ENCODE peak calls at places on chromosomes 12 and 14, in eight cellular contexts. T is HCT116; J is cardiac fibroblast; O is fibroblast of lung; Y is GM12865; S is uterus; P is suprapubic skin; N is CD8-positive, alpha-beta T cell. C is an unnamed sample.

GRCh38 chr12:124827588-124828184 is 36.0 kb downstream of the SCARB1 start:
- DNase-seq in T (no peak), J (no peak), O (no peak), Y (peak), S (no peak), P (no peak), N (no peak), C (no peak)

GRCh38 chr14:96275182-96276112 is 19.4 kb downstream of the BDKRB1 start:
- DNase-seq in T (peak), J (peak), O (peak), Y (peak), S (peak), P (peak), N (peak), C (peak)

GRCh38 chr12:661720-662486 is 1.3 kb downstream of the NINJ2 start:
- DNase-seq in T (no peak), J (no peak), O (no peak), Y (no peak), S (peak), P (no peak), N (no peak), C (no peak)

GRCh38 chr14:34710744-34711143 is 3.6 kb downstream of the CFL2 start:
- DNase-seq in T (no peak), J (peak), O (peak), Y (no peak), S (no peak), P (no peak), N (no peak), C (peak)

GRCh38 chr12:51056242-51056641 is 8.1 kb downstream of the LETMD1 start:
- DNase-seq in T (no peak), J (peak), O (peak), Y (no peak), S (peak), P (no peak), N (no peak), C (peak)

GRCh38 chr12:56801661-56802622 is 38.8 kb downstream of the HSD17B6 start:
- DNase-seq in T (no peak), J (no peak), O (no peak), Y (no peak), S (no peak), P (no peak), N (no peak), C (no peak)

GRCh38 chr14:79629891-79630560 is 581.3 kb downstream of the DIO2 start:
- DNase-seq in T (no peak), J (no peak), O (no peak), Y (no peak), S (no peak), P (no peak), N (no peak), C (peak)

GRCh38 chr14:36652542-36653201 is 9.0 kb upstream of the PAX9 start:
- DNase-seq in T (no peak), J (no peak), O (no peak), Y (no peak), S (no peak), P (no peak), N (no peak), C (no peak)

GRCh38 chr12:30203981-30204380 is 420.2 kb upstream of the TMTC1 start:
- DNase-seq in T (no peak), J (no peak), O (no peak), Y (no peak), S (no peak), P (no peak), N (no peak), C (no peak)

GRCh38 chr12:109723311-109723791 is 9.7 kb downstream of the FAM222A start:
- DNase-seq in T (no peak), J (no peak), O (no peak), Y (no peak), S (peak), P (no peak), N (no peak), C (no peak)

GRCh38 chr12:27331299-27331926 is 1.2 kb upstream of the BMAL2 start:
- DNase-seq in T (peak), J (peak), O (peak), Y (peak), S (no peak), P (no peak), N (no peak), C (peak)

GRCh38 chr14:24678801-24679247 is 44.8 kb upstream of the GZMB start:
- DNase-seq in T (peak), J (peak), O (peak), Y (peak), S (peak), P (peak), N (peak), C (peak)

GRCh38 chr14:80638620-80639215 is 302.8 kb downstream of the CEP128 start:
- DNase-seq in T (peak), J (peak), O (peak), Y (no peak), S (no peak), P (no peak), N (no peak), C (peak)

GRCh38 chr12:47718531-47718930 is 6.8 kb downstream of the ENDOU start:
- DNase-seq in T (no peak), J (no peak), O (no peak), Y (no peak), S (no peak), P (no peak), N (no peak), C (no peak)

GRCh38 chr12:99706736-99707473 is 59.4 kb downstream of the GARIN6 start:
- DNase-seq in T (no peak), J (no peak), O (no peak), Y (no peak), S (no peak), P (no peak), N (no peak), C (no peak)

GRCh38 chr12:18799561-18799960 is 61.6 kb downstream of the CAPZA3 start:
- DNase-seq in T (no peak), J (peak), O (peak), Y (no peak), S (no peak), P (no peak), N (no peak), C (peak)

GRCh38 chr12:47021298-47021697 is 58.1 kb upstream of the PCED1B start:
- DNase-seq in T (peak), J (peak), O (peak), Y (peak), S (no peak), P (no peak), N (no peak), C (peak)

GRCh38 chr14:104436047-104436531 is 143.5 kb upstream of the C14orf180 start:
- DNase-seq in T (no peak), J (peak), O (peak), Y (no peak), S (no peak), P (peak), N (no peak), C (peak)
- H3K4me3 ChIP-seq in T (no peak), J (no peak), O (no peak), Y (no peak), S (no peak), P (peak), N (no peak), C (no peak)

GRCh38 chr14:98847520-98848468 is 424.2 kb downstream of the BCL11B start:
- DNase-seq in T (no peak), J (no peak), O (no peak), Y (no peak), S (no peak), P (no peak), N (no peak), C (no peak)

GRCh38 chr14:98858158-98858557 is 413.8 kb downstream of the BCL11B start:
- DNase-seq in T (no peak), J (no peak), O (no peak), Y (no peak), S (no peak), P (no peak), N (no peak), C (no peak)

GRCh38 chr14:98855926-98856325 is 416.1 kb downstream of the BCL11B start:
- DNase-seq in T (no peak), J (no peak), O (no peak), Y (no peak), S (no peak), P (no peak), N (no peak), C (no peak)

GRCh38 chr14:98858561-98858960 is 413.4 kb downstream of the BCL11B start:
- DNase-seq in T (no peak), J (no peak), O (no peak), Y (no peak), S (no peak), P (no peak), N (no peak), C (no peak)

DNA sequence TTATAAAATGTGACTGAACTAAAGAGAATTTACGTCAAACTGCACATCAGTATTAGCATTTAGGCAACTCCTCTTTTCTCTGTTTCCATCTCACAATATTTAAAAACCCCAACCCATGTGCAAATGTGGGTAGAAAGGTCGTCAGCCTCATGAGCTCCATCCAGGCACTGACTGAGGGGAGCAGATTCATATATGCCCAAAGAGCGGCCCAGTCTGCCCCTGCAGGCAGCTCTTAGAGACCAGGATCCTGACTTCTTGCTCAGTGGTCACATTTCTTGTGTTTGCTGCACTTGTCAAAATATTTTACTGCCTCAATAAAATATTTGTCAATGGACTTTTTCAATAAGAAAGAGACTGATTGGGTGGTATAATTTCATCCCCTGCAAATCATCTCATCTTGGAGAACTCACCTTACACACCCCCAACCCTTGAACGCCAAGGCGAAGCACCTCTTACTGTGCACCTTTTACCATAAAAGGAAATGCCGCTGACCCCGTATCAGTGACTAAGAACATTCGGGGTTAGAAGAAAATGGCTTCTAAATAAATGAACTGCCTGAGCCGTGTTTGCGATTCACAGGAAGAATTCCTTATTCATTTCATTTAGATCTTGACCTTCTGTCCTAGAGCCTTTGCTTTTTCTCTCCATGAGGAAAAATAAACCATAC is 418.8 kb downstream of the BCL11B start:
- DNase-seq in T (no peak), J (no peak), O (no peak), Y (no peak), S (no peak), P (no peak), N (no peak), C (no peak)
- TF ChIP-seq CTCF in T (no peak), J (no peak), O (no peak), Y (no peak), S (no peak), P (no peak), N (no peak), C (no peak)

DNA sequence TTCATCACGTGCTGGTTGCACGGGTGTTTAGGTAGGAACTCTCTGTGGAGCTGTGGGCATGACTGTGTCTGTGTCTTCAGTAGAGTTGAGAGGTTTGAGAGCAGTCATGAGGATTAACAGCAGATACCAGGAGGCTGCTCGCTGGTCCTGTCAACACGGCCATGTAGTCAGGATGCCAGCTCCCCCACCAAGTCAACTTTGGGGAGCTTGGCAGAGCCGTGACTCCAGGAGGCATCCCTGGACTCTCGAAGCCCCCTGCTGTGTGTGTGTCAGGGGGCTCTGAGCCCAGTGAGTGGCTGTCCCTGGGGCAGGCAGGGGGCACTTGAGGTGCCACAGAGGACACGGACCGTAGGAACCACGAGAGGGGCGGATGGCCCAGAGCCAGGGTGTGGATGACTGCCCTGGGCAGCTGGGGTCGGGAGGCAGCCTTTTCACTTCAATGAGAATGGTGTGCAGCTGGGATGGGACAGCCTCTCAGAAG is 7.2 kb upstream of the GPR132 start:
- DNase-seq in T (no peak), J (no peak), O (no peak), Y (no peak), S (no peak), P (no peak), N (no peak), C (no peak)
- H3K4me3 ChIP-seq in T (no peak), J (no peak), O (no peak), Y (no peak), S (no peak), P (no peak), N (no peak), C (no peak)

DNA sequence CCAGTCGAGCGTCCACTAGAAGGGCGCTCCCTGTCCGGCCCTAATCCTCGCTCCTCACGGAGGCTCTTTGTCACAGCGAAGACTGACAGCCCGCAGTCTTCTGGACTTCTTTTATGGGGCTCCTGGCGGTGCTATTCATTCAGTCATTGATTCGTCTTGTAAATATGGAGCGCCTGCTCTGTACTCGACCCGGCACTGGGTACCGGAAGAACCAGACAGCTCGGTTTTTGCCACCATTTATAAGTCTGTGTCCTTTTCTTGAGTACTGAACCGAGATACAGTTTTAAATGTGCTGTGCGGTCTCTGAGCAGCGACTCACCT is 570 bp downstream of the DMAC2L start:
- DNase-seq in T (no peak), J (no peak), O (peak), Y (no peak), S (no peak), P (no peak), N (no peak), C (no peak)
- TF ChIP-seq CTCF in T (no peak), J (no peak), O (no peak), Y (no peak), S (no peak), P (no peak), N (no peak), C (no peak)

GRCh38 chr14:69654109-69654508 is 42.7 kb downstream of the SUSD6 start:
- DNase-seq in T (no peak), J (no peak), O (no peak), Y (no peak), S (no peak), P (no peak), N (no peak), C (no peak)

GRCh38 chr14:69652942-69653680 is 41.7 kb downstream of the SUSD6 start:
- DNase-seq in T (no peak), J (peak), O (no peak), Y (peak), S (no peak), P (no peak), N (no peak), C (no peak)

GRCh38 chr14:69648480-69649414 is 37.4 kb downstream of the SUSD6 start:
- DNase-seq in T (no peak), J (peak), O (peak), Y (peak), S (no peak), P (no peak), N (no peak), C (peak)

GRCh38 chr14:69651653-69652052 is 40.3 kb downstream of the SUSD6 start:
- DNase-seq in T (no peak), J (no peak), O (no peak), Y (no peak), S (no peak), P (no peak), N (no peak), C (no peak)

DNA sequence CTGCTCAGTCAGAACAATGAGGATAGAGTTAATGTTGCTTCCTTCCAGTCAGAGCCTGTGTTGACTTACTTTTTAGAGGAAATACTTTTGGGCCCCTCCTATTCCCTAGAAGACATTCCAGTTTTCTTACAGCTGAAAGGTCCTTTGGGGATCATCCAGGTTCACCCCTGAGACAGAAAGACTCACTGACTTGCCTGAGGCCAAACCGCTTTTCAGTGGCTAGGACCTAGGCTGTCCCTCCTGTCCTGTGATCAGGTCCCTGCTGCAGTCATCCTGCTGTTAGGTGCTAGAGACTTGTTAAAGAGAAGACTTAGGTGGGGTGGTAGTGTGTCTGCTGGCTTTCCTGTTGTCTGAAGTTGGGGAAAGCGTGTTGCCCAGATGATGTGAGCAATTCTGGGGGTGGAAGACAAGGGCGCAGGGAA is 39.6 kb downstream of the SUSD6 start:
- DNase-seq in T (no peak), J (peak), O (no peak), Y (no peak), S (no peak), P (no peak), N (no peak), C (peak)
- H3K4me3 ChIP-seq in T (no peak), J (no peak), O (no peak), Y (no peak), S (no peak), P (no peak), N (no peak), C (no peak)

DNA sequence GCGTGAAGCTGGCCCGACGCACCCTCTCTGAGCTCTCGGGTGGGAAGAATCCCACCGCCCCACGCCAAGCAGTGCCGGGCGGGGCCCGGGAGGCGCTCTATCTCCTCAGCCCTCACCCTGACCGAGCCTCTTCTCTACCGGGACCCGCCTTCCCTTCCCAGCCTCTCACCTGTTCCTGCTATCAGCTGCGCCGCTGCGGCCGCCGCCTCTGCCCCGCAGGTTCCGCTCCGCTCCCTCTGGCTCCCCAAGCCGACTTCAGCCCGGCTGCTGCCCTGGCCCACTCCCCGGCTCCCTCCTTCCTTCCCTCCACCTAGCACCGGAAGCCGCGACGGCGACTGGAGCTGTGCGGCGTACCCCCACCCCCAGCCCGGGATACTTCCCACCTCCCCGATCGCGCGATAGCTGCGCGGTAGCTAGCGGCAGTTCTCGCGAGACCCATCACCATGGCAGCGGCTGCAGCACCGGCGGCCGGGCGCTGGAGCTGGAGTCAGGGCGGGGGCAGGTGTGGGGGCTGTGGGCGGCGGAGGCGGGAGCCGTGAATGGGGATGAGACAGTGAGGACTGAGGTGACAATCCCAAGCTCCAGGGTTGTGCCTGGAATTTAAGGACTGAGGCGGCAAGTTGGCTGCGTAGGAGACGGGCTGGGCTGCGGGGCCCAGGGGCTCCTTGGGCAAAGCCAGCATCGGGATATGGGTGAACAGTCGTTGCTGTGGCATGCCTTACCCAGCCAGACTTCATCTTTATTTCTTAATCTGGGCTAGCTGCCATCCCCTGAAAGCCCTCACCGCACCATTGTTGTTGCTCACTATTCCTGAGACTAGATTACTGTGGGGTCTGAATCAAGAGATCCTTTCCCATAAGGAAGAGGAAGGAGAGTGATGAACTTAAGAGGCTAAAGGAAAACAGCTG is at the start of gene ARF3:
- DNase-seq in T (peak), J (peak), O (peak), Y (peak), S (peak), P (peak), N (peak), C (peak)
- TF ChIP-seq CTCF in T (no peak), J (no peak), O (no peak), Y (no peak), S (no peak), P (no peak), N (no peak), C (no peak)

GRCh38 chr12:15789215-15790171 is at the start of gene EPS8:
- DNase-seq in T (peak), J (peak), O (peak), Y (peak), S (peak), P (peak), N (peak), C (peak)
- H3K4me3 ChIP-seq in T (peak), J (peak), O (peak), Y (peak), S (peak), P (peak), N (peak), C (peak)

GRCh38 chr14:59022144-59022543 is 166.3 kb upstream of the DAAM1 start:
- DNase-seq in T (no peak), J (peak), O (no peak), Y (peak), S (no peak), P (no peak), N (no peak), C (no peak)

GRCh38 chr14:59018978-59019377 is 169.5 kb upstream of the DAAM1 start:
- DNase-seq in T (no peak), J (no peak), O (no peak), Y (peak), S (no peak), P (no peak), N (no peak), C (peak)

GRCh38 chr14:59018460-59018859 is 170.0 kb upstream of the DAAM1 start:
- DNase-seq in T (no peak), J (no peak), O (no peak), Y (no peak), S (no peak), P (no peak), N (no peak), C (no peak)

GRCh38 chr14:59017285-59017965 is 171.0 kb upstream of the DAAM1 start:
- DNase-seq in T (no peak), J (no peak), O (no peak), Y (no peak), S (no peak), P (no peak), N (no peak), C (no peak)

GRCh38 chr14:59020382-59020781 is 168.1 kb upstream of the DAAM1 start:
- DNase-seq in T (peak), J (peak), O (peak), Y (peak), S (no peak), P (no peak), N (no peak), C (peak)
- TF ChIP-seq CTCF in T (peak), J (peak), O (peak), Y (peak), S (no peak), P (peak), N (no peak), C (peak)

GRCh38 chr12:92702754-92703679 is at the start of gene PLEKHG7:
- DNase-seq in T (no peak), J (no peak), O (no peak), Y (peak), S (no peak), P (no peak), N (no peak), C (no peak)

GRCh38 chr12:92703777-92704176 is 988 bp downstream of the PLEKHG7 start:
- DNase-seq in T (no peak), J (no peak), O (no peak), Y (no peak), S (no peak), P (no peak), N (no peak), C (no peak)

GRCh38 chr12:92706594-92706993 is 3.8 kb downstream of the PLEKHG7 start:
- DNase-seq in T (no peak), J (no peak), O (no peak), Y (no peak), S (no peak), P (no peak), N (no peak), C (no peak)

GRCh38 chr12:92707926-92708325 is 5.1 kb downstream of the PLEKHG7 start:
- DNase-seq in T (no peak), J (no peak), O (no peak), Y (no peak), S (no peak), P (no peak), N (no peak), C (no peak)
- H3K4me3 ChIP-seq in T (no peak), J (no peak), O (no peak), Y (no peak), S (no peak), P (no peak), N (no peak), C (no peak)

C was measured in fibroblast of pulmonary artery.